ENCODE peak calls at places on chromosome 1, in four cellular contexts. B is posterior vena cava, S is iris pigment epithelial cell, Q is transverse colon. R is an unnamed sample.

GRCh38 chr1:16205333-16205671 is 7.2 kb downstream of the ARHGEF19 start:
- DNase-seq in B (peak; percentile 81), S (no peak), Q (no peak), R (no peak)

GRCh38 chr1:196464545-196464944 is 143.7 kb downstream of the KCNT2 start:
- DNase-seq in B (no peak), S (peak; percentile 81), Q (no peak), R (peak; percentile 51)

GRCh38 chr1:3409737-3410434 is 44.6 kb upstream of the ARHGEF16 start:
- DNase-seq in B (peak; percentile 91), S (peak; percentile 55), Q (peak; percentile 33), R (no peak)

GRCh38 chr1:165697491-165697880 is 876 bp downstream of the ALDH9A1 start:
- DNase-seq in B (no peak), S (no peak), Q (no peak), R (peak; percentile 6)

GRCh38 chr1:24290933-24291487 is 28.1 kb upstream of the GRHL3 start:
- DNase-seq in B (no peak), S (no peak), Q (no peak), R (no peak)

GRCh38 chr1:184385863-184386262 is 966 bp upstream of the C1orf21 start:
- DNase-seq in B (no peak), S (no peak), Q (no peak), R (no peak)

GRCh38 chr1:64843675-64844074 is 98.8 kb downstream of the RAVER2 start:
- DNase-seq in B (no peak), S (no peak), Q (no peak), R (no peak)

GRCh38 chr1:208137144-208137682 is 107.0 kb downstream of the PLXNA2 start:
- DNase-seq in B (no peak), S (peak; percentile 55), Q (no peak), R (peak; percentile 56)

GRCh38 chr1:48356901-48357300 is 115.1 kb downstream of the SPATA6 start:
- DNase-seq in B (no peak), S (no peak), Q (no peak), R (no peak)

GRCh38 chr1:152673016-152673415 is 2.1 kb upstream of the LCE2C start:
- DNase-seq in B (no peak), S (no peak), Q (no peak), R (no peak)

R was measured in NCI-H226.